ENCODE peak calls at places on chromosomes 7 and 10, in nine cellular contexts. One of them, this sample, is unnamed.

GRCh38 chr7:2521341-2521745 is 1.8 kb downstream of the LFNG start:
- DNase-seq in GM12878: no peak
- DNase-seq in A549: no peak
- DNase-seq in WTC11: no peak
- DNase-seq in HCT116: no peak
- DNase-seq in SK-N-SH: no peak
- DNase-seq in K562: no peak
- DNase-seq in NB4: no peak
- DNase-seq in H1: no peak
- DNase-seq in this sample: no peak

GRCh38 chr7:155644971-155645509 is 579 bp downstream of the RBM33 start:
- DNase-seq in GM12878: no peak
- DNase-seq in A549: peak; percentile 57
- DNase-seq in WTC11: peak; percentile 22
- DNase-seq in HCT116: no peak
- DNase-seq in SK-N-SH: peak; percentile 80
- DNase-seq in K562: peak; percentile 87
- DNase-seq in NB4: peak; percentile 76
- DNase-seq in H1: no peak
- DNase-seq in this sample: peak; percentile 60

GRCh38 chr10:11154333-11154732 is 136.7 kb downstream of the CELF2 start:
- DNase-seq in GM12878: no peak
- DNase-seq in A549: no peak
- DNase-seq in WTC11: no peak
- DNase-seq in HCT116: no peak
- DNase-seq in SK-N-SH: no peak
- DNase-seq in K562: no peak
- DNase-seq in NB4: no peak
- DNase-seq in H1: no peak
- DNase-seq in this sample: no peak

GRCh38 chr7:108368466-108368865 is 87.8 kb downstream of the NRCAM start:
- DNase-seq in GM12878: no peak
- DNase-seq in A549: peak; percentile 16
- DNase-seq in WTC11: no peak
- DNase-seq in HCT116: no peak
- DNase-seq in SK-N-SH: no peak
- DNase-seq in K562: no peak
- DNase-seq in NB4: no peak
- DNase-seq in H1: no peak
- DNase-seq in this sample: no peak

GRCh38 chr10:110430369-110431273 is 67.1 kb upstream of the DUSP5 start:
- DNase-seq in GM12878: no peak
- DNase-seq in A549: no peak
- DNase-seq in WTC11: peak; percentile 3
- DNase-seq in HCT116: no peak
- DNase-seq in SK-N-SH: no peak
- DNase-seq in K562: no peak
- DNase-seq in NB4: no peak
- DNase-seq in H1: no peak
- DNase-seq in this sample: no peak

GRCh38 chr10:49280001-49280408 is 19.0 kb upstream of the C10orf71 start:
- DNase-seq in GM12878: no peak
- DNase-seq in A549: no peak
- DNase-seq in WTC11: no peak
- DNase-seq in HCT116: no peak
- DNase-seq in SK-N-SH: no peak
- DNase-seq in K562: no peak
- DNase-seq in NB4: peak; percentile 76
- DNase-seq in H1: no peak
- DNase-seq in this sample: peak; percentile 2

GRCh38 chr7:133796778-133797177 is 330.4 kb upstream of the LRGUK start:
- DNase-seq in GM12878: no peak
- DNase-seq in A549: no peak
- DNase-seq in WTC11: no peak
- DNase-seq in HCT116: no peak
- DNase-seq in SK-N-SH: peak; percentile 70
- DNase-seq in K562: no peak
- DNase-seq in NB4: no peak
- DNase-seq in H1: no peak
- DNase-seq in this sample: no peak

GRCh38 chr7:91668217-91668616 is 212.3 kb downstream of the MTERF1 start:
- DNase-seq in GM12878: no peak
- DNase-seq in A549: no peak
- DNase-seq in WTC11: no peak
- DNase-seq in HCT116: no peak
- DNase-seq in SK-N-SH: no peak
- DNase-seq in K562: no peak
- DNase-seq in NB4: no peak
- DNase-seq in H1: no peak
- DNase-seq in this sample: no peak

GRCh38 chr7:130917669-130918128 is 183.7 kb upstream of the KLF14 start:
- DNase-seq in GM12878: no peak
- DNase-seq in A549: peak; percentile 64
- DNase-seq in WTC11: no peak
- DNase-seq in HCT116: no peak
- DNase-seq in SK-N-SH: no peak
- DNase-seq in K562: no peak
- DNase-seq in NB4: peak; percentile 59
- DNase-seq in H1: no peak
- DNase-seq in this sample: peak; percentile 76

GRCh38 chr10:89588671-89589070 is 53.3 kb upstream of the SLC16A12 start:
- DNase-seq in GM12878: no peak
- DNase-seq in A549: no peak
- DNase-seq in WTC11: no peak
- DNase-seq in HCT116: no peak
- DNase-seq in SK-N-SH: no peak
- DNase-seq in K562: no peak
- DNase-seq in NB4: no peak
- DNase-seq in H1: no peak
- DNase-seq in this sample: peak; percentile 65

GRCh38 chr10:25556457-25556856 is 377.6 kb upstream of the MYO3A start:
- DNase-seq in GM12878: no peak
- DNase-seq in A549: peak; percentile 14
- DNase-seq in WTC11: no peak
- DNase-seq in HCT116: no peak
- DNase-seq in SK-N-SH: no peak
- DNase-seq in K562: peak; percentile 8
- DNase-seq in NB4: no peak
- DNase-seq in H1: no peak
- DNase-seq in this sample: peak; percentile 96

GRCh38 chr7:127769137-127769536 is 117.1 kb downstream of the SND1 start:
- DNase-seq in GM12878: no peak
- DNase-seq in A549: no peak
- DNase-seq in WTC11: no peak
- DNase-seq in HCT116: no peak
- DNase-seq in SK-N-SH: no peak
- DNase-seq in K562: no peak
- DNase-seq in NB4: no peak
- DNase-seq in H1: no peak
- DNase-seq in this sample: no peak

GRCh38 chr7:97218767-97219166 is 101.3 kb downstream of the SDHAF3 start:
- DNase-seq in GM12878: no peak
- DNase-seq in A549: no peak
- DNase-seq in WTC11: no peak
- DNase-seq in HCT116: no peak
- DNase-seq in SK-N-SH: no peak
- DNase-seq in K562: no peak
- DNase-seq in NB4: no peak
- DNase-seq in H1: no peak
- DNase-seq in this sample: no peak
- TF ChIP-seq MAX in GM12878: no peak
- TF ChIP-seq MAX in A549: no peak
- TF ChIP-seq MAX in WTC11: no peak
- TF ChIP-seq MAX in HCT116: no peak
- TF ChIP-seq MAX in SK-N-SH: no peak
- TF ChIP-seq MAX in K562: no peak
- TF ChIP-seq MAX in NB4: no peak
- TF ChIP-seq MAX in H1: no peak
- TF ChIP-seq MAX in this sample: no peak

GRCh38 chr7:99476107-99476506 is 3.4 kb downstream of the ZNF789 start:
- DNase-seq in GM12878: no peak
- DNase-seq in A549: no peak
- DNase-seq in WTC11: no peak
- DNase-seq in HCT116: no peak
- DNase-seq in SK-N-SH: no peak
- DNase-seq in K562: no peak
- DNase-seq in NB4: no peak
- DNase-seq in H1: no peak
- DNase-seq in this sample: no peak

GRCh38 chr7:99473315-99473596 is 566 bp downstream of the ZNF789 start:
- DNase-seq in GM12878: peak; percentile 33
- DNase-seq in A549: peak; percentile 64
- DNase-seq in WTC11: no peak
- DNase-seq in HCT116: peak; percentile 48
- DNase-seq in SK-N-SH: peak; percentile 70
- DNase-seq in K562: peak; percentile 87
- DNase-seq in NB4: peak; percentile 91
- DNase-seq in H1: no peak
- DNase-seq in this sample: peak; percentile 78

DNA sequence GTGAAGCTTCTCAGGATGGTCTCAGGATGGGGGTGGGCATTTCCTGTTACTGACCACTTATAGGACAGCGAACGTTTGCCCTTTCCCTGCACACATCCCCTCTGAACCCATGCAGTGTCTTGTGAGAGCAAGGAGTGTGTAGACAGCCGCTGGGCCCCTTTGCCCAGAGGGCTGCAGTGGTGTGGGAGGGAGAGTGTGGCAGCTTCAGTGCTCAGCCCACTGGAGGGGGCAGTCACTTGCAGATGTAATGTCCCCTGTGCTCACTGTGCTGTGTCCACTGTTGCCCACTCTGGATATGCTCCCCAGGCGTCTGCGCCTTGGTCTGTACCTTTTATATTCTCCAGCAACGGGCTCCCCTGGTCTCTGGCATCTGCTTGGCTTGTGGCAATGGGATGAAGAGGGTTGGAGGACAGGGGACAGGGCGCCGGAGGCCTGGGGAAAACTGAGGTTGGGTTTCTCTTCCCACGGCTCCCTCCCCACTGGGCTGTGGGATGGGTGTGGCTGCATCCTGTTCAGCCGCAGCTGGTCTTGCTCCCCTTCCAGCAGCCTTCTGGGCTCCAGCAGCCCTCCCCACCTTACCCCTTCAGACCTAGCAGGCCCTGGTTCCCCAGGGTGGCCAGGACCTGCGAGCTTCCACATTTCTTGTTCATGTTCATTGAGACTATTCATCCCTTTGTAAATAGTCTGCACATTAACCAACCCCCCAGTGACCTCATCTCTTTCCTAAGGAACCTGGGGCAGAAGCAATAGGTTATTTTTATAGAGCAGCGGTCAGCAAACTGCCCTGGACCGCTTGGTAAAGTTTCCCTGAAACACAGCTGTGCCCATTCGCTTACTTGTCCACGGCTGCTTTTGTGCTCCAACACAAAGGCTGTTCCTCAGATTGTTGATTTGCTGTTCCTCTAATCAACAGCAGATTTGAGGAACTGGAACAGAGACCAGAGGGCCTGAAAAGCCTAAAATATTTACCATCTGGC is 6.1 kb downstream of the ZNF789 start:
- DNase-seq in GM12878: no peak
- DNase-seq in A549: no peak
- DNase-seq in WTC11: no peak
- DNase-seq in HCT116: no peak
- DNase-seq in SK-N-SH: no peak
- DNase-seq in K562: no peak
- DNase-seq in NB4: no peak
- DNase-seq in H1: no peak
- DNase-seq in this sample: no peak
- TF ChIP-seq MAX in GM12878: no peak
- TF ChIP-seq MAX in A549: no peak
- TF ChIP-seq MAX in WTC11: no peak
- TF ChIP-seq MAX in HCT116: no peak
- TF ChIP-seq MAX in SK-N-SH: no peak
- TF ChIP-seq MAX in K562: no peak
- TF ChIP-seq MAX in NB4: no peak
- TF ChIP-seq MAX in H1: no peak
- TF ChIP-seq MAX in this sample: no peak

DNA sequence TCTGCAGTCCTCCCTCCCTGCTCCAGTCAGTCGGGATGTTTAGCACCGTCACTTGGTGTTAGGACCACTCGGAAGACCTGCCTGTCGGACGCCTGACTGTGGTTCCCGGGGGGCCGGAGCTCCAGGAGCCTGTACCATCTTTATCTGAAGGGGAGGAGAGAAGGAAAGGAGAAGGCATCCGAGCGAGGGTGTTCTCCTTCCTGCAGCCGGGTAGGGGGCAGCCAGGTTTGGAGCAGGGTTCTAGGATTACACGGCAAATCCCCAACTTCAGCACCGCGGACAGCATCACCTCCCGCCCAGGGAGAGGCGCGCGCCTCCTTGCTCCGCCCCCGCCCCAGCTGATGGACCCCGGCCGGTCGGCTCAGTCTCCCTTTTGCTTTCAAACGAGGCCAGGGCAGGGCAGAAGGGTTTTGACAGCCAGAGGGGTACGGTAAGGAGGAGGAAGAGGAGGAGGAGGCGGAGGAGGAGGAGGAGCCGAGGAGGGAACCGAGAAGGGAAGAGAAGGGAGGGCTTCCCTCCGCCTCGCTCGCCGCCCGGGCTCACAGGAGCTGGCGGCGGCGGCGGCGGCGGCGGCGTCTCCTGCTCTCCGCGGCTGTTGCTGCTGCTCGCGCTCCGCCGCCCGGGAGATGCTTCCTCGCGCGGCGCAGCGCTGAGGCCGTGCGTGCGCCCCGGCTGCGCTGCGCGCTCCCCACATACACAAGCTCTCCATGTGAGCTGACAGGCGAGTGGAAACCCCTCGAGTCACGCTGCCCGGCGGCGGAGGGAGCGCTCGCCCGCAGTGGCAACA is 743 bp upstream of the CNTNAP2 start:
- DNase-seq in GM12878: no peak
- DNase-seq in A549: no peak
- DNase-seq in WTC11: peak; percentile 97
- DNase-seq in HCT116: no peak
- DNase-seq in SK-N-SH: peak; percentile 86
- DNase-seq in K562: peak; percentile 83
- DNase-seq in NB4: peak; percentile 72
- DNase-seq in H1: peak; percentile 97
- DNase-seq in this sample: peak; percentile 1
- TF ChIP-seq MAX in GM12878: no peak
- TF ChIP-seq MAX in A549: no peak
- TF ChIP-seq MAX in WTC11: peak; percentile 74
- TF ChIP-seq MAX in HCT116: no peak
- TF ChIP-seq MAX in SK-N-SH: no peak
- TF ChIP-seq MAX in K562: no peak
- TF ChIP-seq MAX in NB4: no peak
- TF ChIP-seq MAX in H1: peak; percentile 64
- TF ChIP-seq MAX in this sample: no peak

DNA sequence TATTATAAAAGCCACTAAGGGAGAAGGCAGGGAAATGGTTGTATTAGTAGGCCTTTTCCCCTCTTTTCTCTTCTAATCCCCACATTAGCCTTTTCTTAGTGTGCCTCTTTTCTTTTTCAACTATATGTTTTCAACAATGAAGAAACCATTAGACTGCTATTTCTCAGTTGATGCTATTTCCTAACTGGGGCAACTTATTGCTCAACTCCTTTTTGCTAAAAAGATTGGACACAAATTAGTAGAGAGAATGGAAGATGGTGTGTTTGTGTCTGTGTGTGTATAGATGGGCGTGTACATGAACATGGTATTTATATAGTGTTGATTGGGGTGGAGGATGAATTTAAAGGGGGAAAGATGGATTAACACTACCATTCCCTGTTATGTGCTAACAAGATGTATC is 28.4 kb downstream of the TBC1D12 start:
- DNase-seq in GM12878: no peak
- DNase-seq in A549: no peak
- DNase-seq in WTC11: no peak
- DNase-seq in HCT116: no peak
- DNase-seq in SK-N-SH: no peak
- DNase-seq in K562: no peak
- DNase-seq in NB4: no peak
- DNase-seq in H1: no peak
- DNase-seq in this sample: no peak
- TF ChIP-seq MAX in GM12878: no peak
- TF ChIP-seq MAX in A549: no peak
- TF ChIP-seq MAX in WTC11: no peak
- TF ChIP-seq MAX in HCT116: no peak
- TF ChIP-seq MAX in SK-N-SH: no peak
- TF ChIP-seq MAX in K562: no peak
- TF ChIP-seq MAX in NB4: no peak
- TF ChIP-seq MAX in H1: no peak
- TF ChIP-seq MAX in this sample: no peak